ENCODE peak calls at places on chromosomes 2 and 18, in five cellular contexts. B is psoas muscle, I is GM23248, T is brain microvascular endothelial cell, J is MM.1S. L is an unnamed sample.

GRCh38 chr2:109380502-109381326 is 233.1 kb downstream of the SEPTIN10 start:
- DNase-seq in B (peak), I (no peak), T (no peak), J (no peak), L (no peak)

GRCh38 chr2:120826260-120826648 is 90.6 kb downstream of the GLI2 start:
- DNase-seq in B (no peak), I (no peak), T (no peak), J (no peak), L (no peak)

GRCh38 chr2:103594823-103595222 is 833.0 kb downstream of the TMEM182 start:
- DNase-seq in B (no peak), I (no peak), T (no peak), J (no peak), L (no peak)

GRCh38 chr18:74645717-74646116 is 48.0 kb downstream of the ZNF407 start:
- DNase-seq in B (no peak), I (peak), T (no peak), J (no peak), L (no peak)

GRCh38 chr18:29749699-29750098 is 1292.8 kb downstream of the DSC3 start:
- DNase-seq in B (no peak), I (peak), T (no peak), J (no peak), L (no peak)

GRCh38 chr2:10935953-10936942 is 24.5 kb downstream of the KCNF1 start:
- DNase-seq in B (no peak), I (peak), T (peak), J (peak), L (peak)

GRCh38 chr2:2872713-2873449 is 504.7 kb downstream of the EIPR1 start:
- DNase-seq in B (no peak), I (no peak), T (no peak), J (no peak), L (no peak)

GRCh38 chr2:175068534-175068933 is 63.4 kb upstream of the CHN1 start:
- DNase-seq in B (no peak), I (no peak), T (no peak), J (no peak), L (no peak)

GRCh38 chr2:221322741-221323140 is 249.4 kb downstream of the EPHA4 start:
- DNase-seq in B (no peak), I (no peak), T (no peak), J (no peak), L (no peak)

GRCh38 chr18:63158012-63158631 is 161.4 kb downstream of the BCL2 start:
- DNase-seq in B (no peak), I (no peak), T (no peak), J (peak), L (no peak)

GRCh38 chr2:159921752-159922404 is 123.9 kb upstream of the CD302 start:
- DNase-seq in B (peak), I (peak), T (peak), J (peak), L (peak)

GRCh38 chr2:159904127-159904564 is 106.1 kb upstream of the CD302 start:
- DNase-seq in B (peak), I (peak), T (no peak), J (no peak), L (no peak)

GRCh38 chr18:24342347-24342746 is 55.3 kb downstream of the OSBPL1A start:
- DNase-seq in B (no peak), I (no peak), T (peak), J (no peak), L (no peak)

GRCh38 chr2:39300044-39300820 is 56.5 kb upstream of the CDKL4 start:
- DNase-seq in B (no peak), I (no peak), T (no peak), J (no peak), L (no peak)

GRCh38 chr18:77062518-77063003 is 70.0 kb downstream of the MBP start:
- DNase-seq in B (no peak), I (no peak), T (peak), J (peak), L (peak)

GRCh38 chr2:201110615-201111014 is 5.3 kb upstream of the CFLAR start:
- DNase-seq in B (no peak), I (no peak), T (no peak), J (no peak), L (no peak)

GRCh38 chr2:173240083-173240482 is 114.6 kb upstream of the CDCA7 start:
- DNase-seq in B (no peak), I (no peak), T (no peak), J (no peak), L (no peak)
- H3K4me3 ChIP-seq in B (no peak), I (no peak), T (no peak), J (no peak), L (no peak)

DNA sequence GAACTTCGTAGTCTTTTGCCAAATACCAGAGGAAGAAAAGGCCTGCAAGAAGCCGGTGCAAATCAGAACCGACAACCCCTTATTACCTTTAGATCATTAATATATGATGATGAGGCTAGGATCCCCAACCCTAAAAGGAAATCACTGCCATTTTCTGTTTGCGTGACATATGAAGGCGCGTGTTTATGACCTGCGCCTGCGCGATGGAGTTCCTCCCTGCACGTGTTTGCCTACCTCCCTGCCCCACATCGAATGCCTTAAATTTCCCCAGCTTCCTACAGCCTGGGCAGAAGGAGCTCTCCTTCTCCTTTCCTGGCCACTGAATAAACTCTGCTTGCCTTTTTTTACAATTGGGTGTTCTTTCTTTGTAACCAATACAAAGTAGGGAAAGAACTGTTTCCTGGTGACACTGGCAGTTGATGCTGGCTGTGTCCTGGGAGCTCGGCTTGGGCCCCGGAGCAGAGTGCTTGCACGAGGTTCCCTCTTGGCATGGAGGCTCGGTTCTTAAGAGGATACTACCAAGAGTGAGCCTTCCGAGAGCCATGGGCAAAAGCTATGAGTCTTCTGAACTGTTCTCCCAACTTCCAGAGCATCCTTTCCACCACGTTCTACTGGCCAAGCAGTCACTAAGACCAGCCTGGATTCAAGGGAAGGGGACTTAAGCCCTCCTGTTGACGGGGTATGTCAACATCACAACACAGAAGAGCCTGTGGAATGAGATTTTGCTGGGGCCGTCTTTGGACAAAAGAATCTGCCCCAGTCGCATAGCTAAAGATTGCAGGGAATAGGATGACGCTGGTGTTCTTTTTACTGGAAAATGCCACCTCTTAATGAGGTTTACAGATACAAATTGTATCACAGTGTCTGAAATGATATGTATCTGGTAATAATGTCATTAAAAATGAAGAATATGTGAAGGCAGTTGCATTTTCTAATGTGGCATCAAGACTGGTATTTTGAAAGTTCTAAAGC is 179.8 kb downstream of the SH3BP4 start:
- DNase-seq in B (no peak), I (no peak), T (no peak), J (no peak), L (no peak)
- H3K4me3 ChIP-seq in B (no peak), I (no peak), T (no peak), J (no peak), L (no peak)

GRCh38 chr2:69977208-69977607 is 15.8 kb upstream of the ASPRV1 start:
- DNase-seq in B (no peak), I (no peak), T (no peak), J (no peak), L (no peak)
- H3K4me3 ChIP-seq in B (no peak), I (no peak), T (no peak), J (no peak), L (no peak)

GRCh38 chr18:10062941-10063300 is 149.1 kb downstream of the VAPA start:
- DNase-seq in B (no peak), I (no peak), T (no peak), J (no peak), L (no peak)
- H3K4me3 ChIP-seq in B (no peak), I (no peak), T (no peak), J (no peak), L (no peak)